ENCODE peak calls at places on chromosomes 5 and 9, in eight cellular contexts. One of them, this sample, is unnamed.

GRCh38 chr9:21813575-21814473 is 11.4 kb downstream of the MTAP start:
- DNase-seq in tibial artery: peak
- DNase-seq in gastrocnemius medialis: peak
- DNase-seq in B cell: peak
- DNase-seq in GM10248: peak
- DNase-seq in lower lobe of right lung: peak
- DNase-seq in right atrium auricular region: peak
- DNase-seq in tibial nerve: no peak
- DNase-seq in this sample: peak

GRCh38 chr9:33250458-33250995 is 10.6 kb downstream of the SPINK4 start:
- DNase-seq in B cell: no peak
- DNase-seq in GM10248: no peak
- DNase-seq in tibial artery: no peak
- DNase-seq in gastrocnemius medialis: no peak
- DNase-seq in right atrium auricular region: no peak
- DNase-seq in tibial nerve: no peak
- DNase-seq in lower lobe of right lung: no peak
- DNase-seq in this sample: no peak

GRCh38 chr5:16713386-16713928 is 96.7 kb upstream of the RETREG1 start:
- DNase-seq in lower lobe of right lung: no peak
- DNase-seq in gastrocnemius medialis: no peak
- DNase-seq in right atrium auricular region: no peak
- DNase-seq in B cell: no peak
- DNase-seq in GM10248: no peak
- DNase-seq in tibial nerve: no peak
- DNase-seq in tibial artery: no peak
- DNase-seq in this sample: no peak

GRCh38 chr9:109317311-109317978 is 3.4 kb downstream of the EPB41L4B start:
- DNase-seq in tibial artery: no peak
- DNase-seq in GM10248: no peak
- DNase-seq in lower lobe of right lung: no peak
- DNase-seq in tibial nerve: no peak
- DNase-seq in right atrium auricular region: no peak
- DNase-seq in gastrocnemius medialis: no peak
- DNase-seq in B cell: no peak
- DNase-seq in this sample: no peak

GRCh38 chr5:78008356-78008967 is 232.3 kb upstream of the TBCA start:
- DNase-seq in tibial artery: no peak
- DNase-seq in B cell: peak
- DNase-seq in GM10248: no peak
- DNase-seq in right atrium auricular region: no peak
- DNase-seq in tibial nerve: no peak
- DNase-seq in lower lobe of right lung: no peak
- DNase-seq in gastrocnemius medialis: no peak
- DNase-seq in this sample: peak

GRCh38 chr9:38224941-38225340 is 155.9 kb upstream of the SHB start:
- DNase-seq in tibial artery: no peak
- DNase-seq in tibial nerve: no peak
- DNase-seq in GM10248: no peak
- DNase-seq in right atrium auricular region: no peak
- DNase-seq in gastrocnemius medialis: no peak
- DNase-seq in lower lobe of right lung: no peak
- DNase-seq in B cell: no peak
- DNase-seq in this sample: no peak

GRCh38 chr9:16336833-16337232 is 533.6 kb downstream of the BNC2 start:
- DNase-seq in gastrocnemius medialis: no peak
- DNase-seq in tibial artery: no peak
- DNase-seq in B cell: no peak
- DNase-seq in right atrium auricular region: no peak
- DNase-seq in lower lobe of right lung: no peak
- DNase-seq in GM10248: no peak
- DNase-seq in tibial nerve: no peak
- DNase-seq in this sample: no peak

GRCh38 chr9:113409481-113409880 is 994 bp downstream of the POLE3 start:
- DNase-seq in B cell: no peak
- DNase-seq in GM10248: no peak
- DNase-seq in tibial nerve: no peak
- DNase-seq in tibial artery: no peak
- DNase-seq in right atrium auricular region: no peak
- DNase-seq in lower lobe of right lung: no peak
- DNase-seq in gastrocnemius medialis: no peak
- DNase-seq in this sample: no peak

GRCh38 chr5:149035282-149035882 is 27.5 kb downstream of the SH3TC2 start:
- DNase-seq in GM10248: peak
- DNase-seq in lower lobe of right lung: peak
- DNase-seq in B cell: peak
- DNase-seq in right atrium auricular region: peak
- DNase-seq in tibial artery: peak
- DNase-seq in tibial nerve: peak
- DNase-seq in gastrocnemius medialis: peak
- DNase-seq in this sample: peak

GRCh38 chr5:170585278-170585677 is 81.5 kb downstream of the KCNIP1 start:
- DNase-seq in tibial artery: no peak
- DNase-seq in right atrium auricular region: no peak
- DNase-seq in gastrocnemius medialis: no peak
- DNase-seq in lower lobe of right lung: no peak
- DNase-seq in tibial nerve: no peak
- DNase-seq in GM10248: no peak
- DNase-seq in B cell: no peak
- DNase-seq in this sample: no peak

GRCh38 chr5:153601377-153601776 is 110.9 kb downstream of the GRIA1 start:
- DNase-seq in gastrocnemius medialis: no peak
- DNase-seq in B cell: no peak
- DNase-seq in lower lobe of right lung: no peak
- DNase-seq in GM10248: peak
- DNase-seq in tibial nerve: no peak
- DNase-seq in tibial artery: no peak
- DNase-seq in right atrium auricular region: no peak
- DNase-seq in this sample: no peak

GRCh38 chr9:19198406-19198805 is 32.1 kb upstream of the DENND4C start:
- DNase-seq in gastrocnemius medialis: no peak
- DNase-seq in B cell: no peak
- DNase-seq in tibial nerve: no peak
- DNase-seq in GM10248: no peak
- DNase-seq in right atrium auricular region: no peak
- DNase-seq in lower lobe of right lung: no peak
- DNase-seq in tibial artery: no peak
- DNase-seq in this sample: no peak

GRCh38 chr5:151902215-151902614 is 22.4 kb downstream of the GLRA1 start:
- DNase-seq in tibial nerve: no peak
- DNase-seq in GM10248: no peak
- DNase-seq in tibial artery: no peak
- DNase-seq in gastrocnemius medialis: no peak
- DNase-seq in right atrium auricular region: no peak
- DNase-seq in B cell: no peak
- DNase-seq in lower lobe of right lung: no peak
- DNase-seq in this sample: no peak

GRCh38 chr5:132243366-132243977 is 14.0 kb upstream of the PDLIM4 start:
- DNase-seq in B cell: no peak
- DNase-seq in tibial nerve: no peak
- DNase-seq in right atrium auricular region: no peak
- DNase-seq in GM10248: no peak
- DNase-seq in lower lobe of right lung: no peak
- DNase-seq in tibial artery: no peak
- DNase-seq in gastrocnemius medialis: no peak
- DNase-seq in this sample: no peak

GRCh38 chr9:121725008-121725795 is 73.8 kb downstream of the DAB2IP start:
- DNase-seq in lower lobe of right lung: peak
- DNase-seq in tibial artery: peak
- DNase-seq in right atrium auricular region: peak
- DNase-seq in GM10248: no peak
- DNase-seq in gastrocnemius medialis: peak
- DNase-seq in tibial nerve: peak
- DNase-seq in B cell: no peak
- DNase-seq in this sample: no peak

GRCh38 chr9:35508069-35508468 is 18.2 kb downstream of the RUSC2 start:
- DNase-seq in right atrium auricular region: no peak
- DNase-seq in B cell: no peak
- DNase-seq in tibial artery: no peak
- DNase-seq in lower lobe of right lung: no peak
- DNase-seq in GM10248: no peak
- DNase-seq in tibial nerve: no peak
- DNase-seq in gastrocnemius medialis: no peak
- DNase-seq in this sample: no peak

GRCh38 chr5:176780071-176780850 is 30.1 kb upstream of the UNC5A start:
- DNase-seq in right atrium auricular region: no peak
- DNase-seq in tibial nerve: no peak
- DNase-seq in gastrocnemius medialis: no peak
- DNase-seq in tibial artery: no peak
- DNase-seq in lower lobe of right lung: no peak
- DNase-seq in B cell: no peak
- DNase-seq in GM10248: no peak
- DNase-seq in this sample: no peak

GRCh38 chr9:75210215-75210614 is 121.9 kb downstream of the OSTF1 start:
- DNase-seq in GM10248: no peak
- DNase-seq in gastrocnemius medialis: no peak
- DNase-seq in tibial artery: no peak
- DNase-seq in tibial nerve: no peak
- DNase-seq in B cell: no peak
- DNase-seq in right atrium auricular region: no peak
- DNase-seq in lower lobe of right lung: no peak
- DNase-seq in this sample: no peak

GRCh38 chr5:77972545-77973252 is 196.6 kb upstream of the TBCA start:
- DNase-seq in tibial nerve: no peak
- DNase-seq in lower lobe of right lung: no peak
- DNase-seq in B cell: peak
- DNase-seq in gastrocnemius medialis: no peak
- DNase-seq in GM10248: peak
- DNase-seq in tibial artery: no peak
- DNase-seq in right atrium auricular region: no peak
- DNase-seq in this sample: peak

GRCh38 chr9:16824545-16825041 is 45.9 kb downstream of the BNC2 start:
- DNase-seq in gastrocnemius medialis: no peak
- DNase-seq in right atrium auricular region: no peak
- DNase-seq in lower lobe of right lung: no peak
- DNase-seq in GM10248: no peak
- DNase-seq in B cell: no peak
- DNase-seq in tibial nerve: no peak
- DNase-seq in tibial artery: no peak
- DNase-seq in this sample: no peak

GRCh38 chr9:90044710-90045151 is 439.9 kb downstream of the GADD45G start:
- DNase-seq in gastrocnemius medialis: no peak
- DNase-seq in lower lobe of right lung: no peak
- DNase-seq in right atrium auricular region: no peak
- DNase-seq in B cell: no peak
- DNase-seq in tibial artery: no peak
- DNase-seq in GM10248: no peak
- DNase-seq in tibial nerve: no peak
- DNase-seq in this sample: peak

GRCh38 chr9:1979815-1980367 is 35.3 kb upstream of the SMARCA2 start:
- DNase-seq in tibial artery: no peak
- DNase-seq in lower lobe of right lung: peak
- DNase-seq in GM10248: no peak
- DNase-seq in B cell: no peak
- DNase-seq in tibial nerve: peak
- DNase-seq in right atrium auricular region: no peak
- DNase-seq in gastrocnemius medialis: no peak
- DNase-seq in this sample: no peak

GRCh38 chr9:111231801-111232580 is 98.0 kb downstream of the OR2K2 start:
- DNase-seq in tibial artery: no peak
- DNase-seq in right atrium auricular region: no peak
- DNase-seq in GM10248: no peak
- DNase-seq in gastrocnemius medialis: no peak
- DNase-seq in lower lobe of right lung: no peak
- DNase-seq in tibial nerve: no peak
- DNase-seq in B cell: no peak
- DNase-seq in this sample: no peak

GRCh38 chr5:39106332-39106731 is 32.1 kb upstream of the RICTOR start:
- DNase-seq in tibial nerve: no peak
- DNase-seq in right atrium auricular region: no peak
- DNase-seq in tibial artery: no peak
- DNase-seq in GM10248: no peak
- DNase-seq in gastrocnemius medialis: no peak
- DNase-seq in B cell: peak
- DNase-seq in lower lobe of right lung: no peak
- DNase-seq in this sample: no peak
- TF ChIP-seq CTCF in tibial nerve: peak
- TF ChIP-seq CTCF in right atrium auricular region: no peak
- TF ChIP-seq CTCF in tibial artery: no peak
- TF ChIP-seq CTCF in GM10248: no peak
- TF ChIP-seq CTCF in gastrocnemius medialis: no peak
- TF ChIP-seq CTCF in B cell: peak
- TF ChIP-seq CTCF in lower lobe of right lung: peak
- TF ChIP-seq CTCF in this sample: peak

GRCh38 chr5:141155540-141156374 is 5.9 kb downstream of the PCDHB6 start:
- DNase-seq in tibial artery: no peak
- DNase-seq in GM10248: no peak
- DNase-seq in tibial nerve: no peak
- DNase-seq in gastrocnemius medialis: no peak
- DNase-seq in right atrium auricular region: no peak
- DNase-seq in B cell: no peak
- DNase-seq in lower lobe of right lung: no peak
- DNase-seq in this sample: no peak
- TF ChIP-seq CTCF in tibial artery: no peak
- TF ChIP-seq CTCF in GM10248: no peak
- TF ChIP-seq CTCF in tibial nerve: no peak
- TF ChIP-seq CTCF in gastrocnemius medialis: no peak
- TF ChIP-seq CTCF in right atrium auricular region: no peak
- TF ChIP-seq CTCF in B cell: no peak
- TF ChIP-seq CTCF in lower lobe of right lung: no peak
- TF ChIP-seq CTCF in this sample: no peak

GRCh38 chr5:69364850-69365249 is 4.5 kb downstream of the AK6 start:
- DNase-seq in tibial nerve: no peak
- DNase-seq in lower lobe of right lung: no peak
- DNase-seq in B cell: no peak
- DNase-seq in tibial artery: no peak
- DNase-seq in GM10248: no peak
- DNase-seq in gastrocnemius medialis: no peak
- DNase-seq in right atrium auricular region: no peak
- DNase-seq in this sample: no peak
- TF ChIP-seq CTCF in tibial nerve: no peak
- TF ChIP-seq CTCF in lower lobe of right lung: no peak
- TF ChIP-seq CTCF in B cell: no peak
- TF ChIP-seq CTCF in tibial artery: no peak
- TF ChIP-seq CTCF in GM10248: no peak
- TF ChIP-seq CTCF in gastrocnemius medialis: no peak
- TF ChIP-seq CTCF in right atrium auricular region: no peak
- TF ChIP-seq CTCF in this sample: peak

GRCh38 chr5:158770506-158770905 is 329.2 kb downstream of the EBF1 start:
- DNase-seq in right atrium auricular region: no peak
- DNase-seq in tibial nerve: no peak
- DNase-seq in lower lobe of right lung: no peak
- DNase-seq in tibial artery: no peak
- DNase-seq in B cell: no peak
- DNase-seq in GM10248: peak
- DNase-seq in gastrocnemius medialis: no peak
- DNase-seq in this sample: no peak
- TF ChIP-seq CTCF in right atrium auricular region: no peak
- TF ChIP-seq CTCF in tibial nerve: peak
- TF ChIP-seq CTCF in lower lobe of right lung: no peak
- TF ChIP-seq CTCF in tibial artery: no peak
- TF ChIP-seq CTCF in B cell: no peak
- TF ChIP-seq CTCF in GM10248: peak
- TF ChIP-seq CTCF in gastrocnemius medialis: no peak
- TF ChIP-seq CTCF in this sample: no peak